ENCODE peak calls at places on chromosomes 6 and 20, in nine cellular contexts. One of them, this sample, is unnamed.
A peak's percentile ranks its signal among the peaks of the same experiment; 100 is the strongest.

GRCh38 chr6:10569392-10570127 is 48.4 kb downstream of the GCNT2 start:
- DNase-seq in NCI-H510A treated with DMSO at 0.1 percent for 48 hours: no peak
- DNase-seq in LoVo: no peak
- DNase-seq in A549: no peak
- DNase-seq in HepG2: no peak
- DNase-seq in SJCRH30: no peak
- DNase-seq in EL: no peak
- DNase-seq in NCI-H2171: no peak
- DNase-seq in GM10248: no peak
- DNase-seq in this sample: no peak

GRCh38 chr20:15362849-15363248 is 1025.4 kb upstream of the FLRT3 start:
- DNase-seq in NCI-H510A treated with DMSO at 0.1 percent for 48 hours: no peak
- DNase-seq in GM10248: no peak
- DNase-seq in NCI-H2171: peak; percentile 23
- DNase-seq in EL: no peak
- DNase-seq in LoVo: no peak
- DNase-seq in A549: no peak
- DNase-seq in HepG2: no peak
- DNase-seq in SJCRH30: no peak
- DNase-seq in this sample: no peak

GRCh38 chr6:26129656-26130055 is 42.4 kb downstream of the HFE start:
- DNase-seq in NCI-H2171: no peak
- DNase-seq in LoVo: no peak
- DNase-seq in NCI-H510A treated with DMSO at 0.1 percent for 48 hours: no peak
- DNase-seq in HepG2: no peak
- DNase-seq in SJCRH30: no peak
- DNase-seq in EL: no peak
- DNase-seq in A549: no peak
- DNase-seq in GM10248: no peak
- DNase-seq in this sample: no peak

GRCh38 chr6:137049095-137049494 is 4.3 kb upstream of the IL20RA start:
- DNase-seq in EL: no peak
- DNase-seq in GM10248: no peak
- DNase-seq in SJCRH30: no peak
- DNase-seq in LoVo: no peak
- DNase-seq in A549: no peak
- DNase-seq in NCI-H2171: no peak
- DNase-seq in NCI-H510A treated with DMSO at 0.1 percent for 48 hours: no peak
- DNase-seq in HepG2: no peak
- DNase-seq in this sample: no peak

GRCh38 chr6:146879406-146880117 is 280.8 kb downstream of the ADGB start:
- DNase-seq in NCI-H510A treated with DMSO at 0.1 percent for 48 hours: no peak
- DNase-seq in A549: no peak
- DNase-seq in GM10248: no peak
- DNase-seq in EL: no peak
- DNase-seq in NCI-H2171: no peak
- DNase-seq in SJCRH30: no peak
- DNase-seq in LoVo: no peak
- DNase-seq in HepG2: no peak
- DNase-seq in this sample: no peak

GRCh38 chr6:68122032-68122431 is 513.0 kb upstream of the ADGRB3 start:
- DNase-seq in EL: no peak
- DNase-seq in LoVo: no peak
- DNase-seq in A549: no peak
- DNase-seq in HepG2: no peak
- DNase-seq in NCI-H510A treated with DMSO at 0.1 percent for 48 hours: no peak
- DNase-seq in SJCRH30: no peak
- DNase-seq in NCI-H2171: no peak
- DNase-seq in GM10248: no peak
- DNase-seq in this sample: no peak

GRCh38 chr6:34113532-34113931 is 32.4 kb downstream of the GRM4 start:
- DNase-seq in GM10248: no peak
- DNase-seq in HepG2: no peak
- DNase-seq in LoVo: no peak
- DNase-seq in NCI-H2171: no peak
- DNase-seq in SJCRH30: no peak
- DNase-seq in A549: no peak
- DNase-seq in NCI-H510A treated with DMSO at 0.1 percent for 48 hours: no peak
- DNase-seq in EL: no peak
- DNase-seq in this sample: no peak

GRCh38 chr6:141415896-141416295 is 716.8 kb upstream of the GJE1 start:
- DNase-seq in NCI-H510A treated with DMSO at 0.1 percent for 48 hours: no peak
- DNase-seq in GM10248: no peak
- DNase-seq in NCI-H2171: no peak
- DNase-seq in LoVo: no peak
- DNase-seq in HepG2: no peak
- DNase-seq in A549: no peak
- DNase-seq in SJCRH30: no peak
- DNase-seq in EL: no peak
- DNase-seq in this sample: no peak

GRCh38 chr6:111487656-111488055 is 4.6 kb upstream of the REV3L start:
- DNase-seq in GM10248: peak; percentile 44
- DNase-seq in A549: no peak
- DNase-seq in HepG2: no peak
- DNase-seq in EL: peak; percentile 62
- DNase-seq in NCI-H2171: no peak
- DNase-seq in SJCRH30: no peak
- DNase-seq in LoVo: no peak
- DNase-seq in NCI-H510A treated with DMSO at 0.1 percent for 48 hours: no peak
- DNase-seq in this sample: no peak

GRCh38 chr6:16540804-16541752 is 220.2 kb downstream of the ATXN1 start:
- DNase-seq in SJCRH30: no peak
- DNase-seq in NCI-H510A treated with DMSO at 0.1 percent for 48 hours: no peak
- DNase-seq in NCI-H2171: no peak
- DNase-seq in EL: no peak
- DNase-seq in A549: no peak
- DNase-seq in HepG2: no peak
- DNase-seq in GM10248: peak; percentile 45
- DNase-seq in LoVo: no peak
- DNase-seq in this sample: no peak

GRCh38 chr20:32251470-32251869 is 26.0 kb upstream of the KIF3B start:
- DNase-seq in NCI-H2171: no peak
- DNase-seq in HepG2: no peak
- DNase-seq in GM10248: no peak
- DNase-seq in NCI-H510A treated with DMSO at 0.1 percent for 48 hours: no peak
- DNase-seq in A549: no peak
- DNase-seq in EL: no peak
- DNase-seq in LoVo: no peak
- DNase-seq in SJCRH30: no peak
- DNase-seq in this sample: no peak

GRCh38 chr20:37945034-37945660 is 42.2 kb downstream of the VSTM2L start:
- DNase-seq in EL: no peak
- DNase-seq in HepG2: no peak
- DNase-seq in NCI-H2171: no peak
- DNase-seq in GM10248: no peak
- DNase-seq in SJCRH30: peak; percentile 24
- DNase-seq in LoVo: no peak
- DNase-seq in A549: no peak
- DNase-seq in NCI-H510A treated with DMSO at 0.1 percent for 48 hours: peak; percentile 16
- DNase-seq in this sample: no peak

GRCh38 chr6:2877057-2877882 is 25.8 kb downstream of the SERPINB9 start:
- DNase-seq in A549: peak; percentile 43
- DNase-seq in HepG2: peak; percentile 85
- DNase-seq in EL: peak; percentile 76
- DNase-seq in NCI-H2171: no peak
- DNase-seq in GM10248: no peak
- DNase-seq in NCI-H510A treated with DMSO at 0.1 percent for 48 hours: no peak
- DNase-seq in LoVo: peak; percentile 79
- DNase-seq in SJCRH30: peak; percentile 47
- DNase-seq in this sample: no peak

GRCh38 chr20:16415079-16415478 is 158.2 kb downstream of the KIF16B start:
- DNase-seq in EL: peak; percentile 2
- DNase-seq in A549: no peak
- DNase-seq in LoVo: no peak
- DNase-seq in SJCRH30: no peak
- DNase-seq in GM10248: no peak
- DNase-seq in NCI-H510A treated with DMSO at 0.1 percent for 48 hours: no peak
- DNase-seq in HepG2: no peak
- DNase-seq in NCI-H2171: no peak
- DNase-seq in this sample: no peak

GRCh38 chr6:37877373-37878149 is 58.0 kb downstream of the ZFAND3 start:
- DNase-seq in A549: no peak
- DNase-seq in NCI-H2171: no peak
- DNase-seq in EL: no peak
- DNase-seq in NCI-H510A treated with DMSO at 0.1 percent for 48 hours: no peak
- DNase-seq in HepG2: no peak
- DNase-seq in SJCRH30: no peak
- DNase-seq in LoVo: no peak
- DNase-seq in GM10248: no peak
- DNase-seq in this sample: no peak

GRCh38 chr6:31180500-31180899 is 10.0 kb upstream of the POU5F1 start:
- DNase-seq in GM10248: peak; percentile 67
- DNase-seq in SJCRH30: no peak
- DNase-seq in NCI-H510A treated with DMSO at 0.1 percent for 48 hours: no peak
- DNase-seq in NCI-H2171: no peak
- DNase-seq in EL: peak; percentile 82
- DNase-seq in A549: no peak
- DNase-seq in HepG2: no peak
- DNase-seq in LoVo: no peak
- DNase-seq in this sample: no peak

GRCh38 chr6:16130437-16130891 is 1.6 kb downstream of the MYLIP start:
- DNase-seq in LoVo: peak; percentile 29
- DNase-seq in SJCRH30: peak; percentile 17
- DNase-seq in EL: peak; percentile 18
- DNase-seq in GM10248: no peak
- DNase-seq in HepG2: no peak
- DNase-seq in NCI-H510A treated with DMSO at 0.1 percent for 48 hours: peak; percentile 66
- DNase-seq in NCI-H2171: no peak
- DNase-seq in A549: no peak
- DNase-seq in this sample: no peak

GRCh38 chr6:99471638-99472037 is 43.6 kb downstream of the USP45 start:
- DNase-seq in GM10248: no peak
- DNase-seq in NCI-H510A treated with DMSO at 0.1 percent for 48 hours: no peak
- DNase-seq in EL: no peak
- DNase-seq in NCI-H2171: no peak
- DNase-seq in HepG2: no peak
- DNase-seq in A549: no peak
- DNase-seq in SJCRH30: no peak
- DNase-seq in LoVo: no peak
- DNase-seq in this sample: no peak

GRCh38 chr20:49562341-49563014 is 5.5 kb downstream of the PTGIS start:
- DNase-seq in NCI-H2171: no peak
- DNase-seq in GM10248: no peak
- DNase-seq in EL: peak; percentile 91
- DNase-seq in SJCRH30: peak; percentile 87
- DNase-seq in A549: no peak
- DNase-seq in NCI-H510A treated with DMSO at 0.1 percent for 48 hours: no peak
- DNase-seq in LoVo: no peak
- DNase-seq in HepG2: no peak
- DNase-seq in this sample: peak; percentile 35

GRCh38 chr20:16459019-16459700 is 114.1 kb downstream of the KIF16B start:
- DNase-seq in EL: peak; percentile 84
- DNase-seq in HepG2: no peak
- DNase-seq in LoVo: no peak
- DNase-seq in NCI-H510A treated with DMSO at 0.1 percent for 48 hours: no peak
- DNase-seq in NCI-H2171: no peak
- DNase-seq in SJCRH30: no peak
- DNase-seq in A549: peak; percentile 10
- DNase-seq in GM10248: no peak
- DNase-seq in this sample: peak; percentile 10

GRCh38 chr20:57498425-57499400 is 26.2 kb downstream of the CTCFL start:
- DNase-seq in SJCRH30: peak; percentile 83
- DNase-seq in A549: no peak
- DNase-seq in HepG2: no peak
- DNase-seq in LoVo: no peak
- DNase-seq in NCI-H510A treated with DMSO at 0.1 percent for 48 hours: peak; percentile 42
- DNase-seq in GM10248: no peak
- DNase-seq in EL: peak; percentile 64
- DNase-seq in NCI-H2171: no peak
- DNase-seq in this sample: no peak

GRCh38 chr6:70310063-70310694 is 7.3 kb upstream of the COL9A1 start:
- DNase-seq in LoVo: peak; percentile 57
- DNase-seq in A549: no peak
- DNase-seq in GM10248: no peak
- DNase-seq in NCI-H510A treated with DMSO at 0.1 percent for 48 hours: peak; percentile 5
- DNase-seq in NCI-H2171: no peak
- DNase-seq in SJCRH30: peak; percentile 73
- DNase-seq in HepG2: peak; percentile 33
- DNase-seq in EL: peak; percentile 32
- DNase-seq in this sample: no peak

GRCh38 chr6:126664271-126664670 is 324.4 kb downstream of the CENPW start:
- DNase-seq in LoVo: no peak
- DNase-seq in HepG2: no peak
- DNase-seq in SJCRH30: no peak
- DNase-seq in GM10248: no peak
- DNase-seq in EL: no peak
- DNase-seq in A549: no peak
- DNase-seq in NCI-H2171: no peak
- DNase-seq in NCI-H510A treated with DMSO at 0.1 percent for 48 hours: no peak
- DNase-seq in this sample: no peak

GRCh38 chr20:4217349-4217761 is 202.0 kb upstream of the RNF24 start:
- DNase-seq in EL: peak; percentile 40
- DNase-seq in NCI-H510A treated with DMSO at 0.1 percent for 48 hours: no peak
- DNase-seq in A549: peak; percentile 69
- DNase-seq in NCI-H2171: no peak
- DNase-seq in LoVo: peak; percentile 79
- DNase-seq in GM10248: no peak
- DNase-seq in SJCRH30: no peak
- DNase-seq in HepG2: peak; percentile 55
- DNase-seq in this sample: no peak

GRCh38 chr6:69084746-69085335 is 449.8 kb downstream of the ADGRB3 start:
- DNase-seq in EL: peak; percentile 25
- DNase-seq in GM10248: no peak
- DNase-seq in HepG2: no peak
- DNase-seq in NCI-H510A treated with DMSO at 0.1 percent for 48 hours: no peak
- DNase-seq in A549: no peak
- DNase-seq in NCI-H2171: no peak
- DNase-seq in SJCRH30: no peak
- DNase-seq in LoVo: no peak
- DNase-seq in this sample: no peak

GRCh38 chr6:167279766-167280440 is 11.2 kb upstream of the UNC93A start:
- DNase-seq in HepG2: no peak
- DNase-seq in SJCRH30: no peak
- DNase-seq in A549: no peak
- DNase-seq in LoVo: no peak
- DNase-seq in GM10248: no peak
- DNase-seq in NCI-H510A treated with DMSO at 0.1 percent for 48 hours: no peak
- DNase-seq in EL: no peak
- DNase-seq in NCI-H2171: peak; percentile 49
- DNase-seq in this sample: no peak

GRCh38 chr20:35729283-35729807 is 12.7 kb downstream of the RBM39 start:
- DNase-seq in LoVo: no peak
- DNase-seq in NCI-H510A treated with DMSO at 0.1 percent for 48 hours: no peak
- DNase-seq in GM10248: no peak
- DNase-seq in NCI-H2171: no peak
- DNase-seq in EL: no peak
- DNase-seq in SJCRH30: no peak
- DNase-seq in HepG2: no peak
- DNase-seq in A549: no peak
- DNase-seq in this sample: no peak

GRCh38 chr6:82507112-82507511 is 143.5 kb downstream of the TPBG start:
- DNase-seq in EL: peak; percentile 43
- DNase-seq in A549: no peak
- DNase-seq in GM10248: no peak
- DNase-seq in NCI-H2171: no peak
- DNase-seq in HepG2: no peak
- DNase-seq in LoVo: no peak
- DNase-seq in NCI-H510A treated with DMSO at 0.1 percent for 48 hours: no peak
- DNase-seq in SJCRH30: no peak
- DNase-seq in this sample: no peak

GRCh38 chr6:28281288-28282064 is at the start of gene PGBD1:
- DNase-seq in NCI-H2171: peak; percentile 80
- DNase-seq in HepG2: peak; percentile 67
- DNase-seq in GM10248: peak; percentile 73
- DNase-seq in LoVo: peak; percentile 73
- DNase-seq in NCI-H510A treated with DMSO at 0.1 percent for 48 hours: peak; percentile 69
- DNase-seq in SJCRH30: peak; percentile 87
- DNase-seq in EL: peak; percentile 75
- DNase-seq in A549: peak; percentile 36
- DNase-seq in this sample: peak; percentile 73

GRCh38 chr20:20499469-20499868 is 131.6 kb downstream of the INSM1 start:
- DNase-seq in GM10248: no peak
- DNase-seq in NCI-H2171: no peak
- DNase-seq in EL: no peak
- DNase-seq in SJCRH30: no peak
- DNase-seq in HepG2: no peak
- DNase-seq in LoVo: no peak
- DNase-seq in NCI-H510A treated with DMSO at 0.1 percent for 48 hours: no peak
- DNase-seq in A549: no peak
- DNase-seq in this sample: no peak

GRCh38 chr20:25148181-25148981 is 47.1 kb upstream of the ENTPD6 start:
- DNase-seq in LoVo: no peak
- DNase-seq in SJCRH30: no peak
- DNase-seq in NCI-H2171: no peak
- DNase-seq in NCI-H510A treated with DMSO at 0.1 percent for 48 hours: peak; percentile 14
- DNase-seq in EL: peak; percentile 37
- DNase-seq in GM10248: no peak
- DNase-seq in A549: no peak
- DNase-seq in HepG2: no peak
- DNase-seq in this sample: no peak